ENCODE peak calls at places on chromosomes 2 and 18, in eight cellular contexts. T is HepG2, Y is fibroblast of mammary gland, N is psoas muscle, L is cardiac muscle cell, O is hepatocyte, M is H1, J is tibial artery. F is an unnamed sample.

GRCh38 chr2:222807431-222807830 is 53.4 kb upstream of the ACSL3 start:
- DNase-seq in T (no peak), Y (no peak), N (no peak), L (no peak), O (no peak), M (no peak), J (no peak), F (no peak)

GRCh38 chr2:20217041-20217970 is 7.6 kb downstream of the SDC1 start:
- DNase-seq in T (no peak), Y (no peak), N (no peak), L (no peak), O (no peak), M (no peak), J (no peak), F (peak)

GRCh38 chr2:45771251-45771650 is 119.8 kb downstream of the PRKCE start:
- DNase-seq in T (no peak), Y (peak), N (peak), L (peak), O (peak), M (no peak), J (peak), F (no peak)

GRCh38 chr2:1371066-1371465 is 42.2 kb upstream of the TPO start:
- DNase-seq in T (no peak), Y (no peak), N (no peak), L (no peak), O (no peak), M (no peak), J (no peak), F (no peak)

GRCh38 chr2:188607501-188607900 is 315.8 kb downstream of the GULP1 start:
- DNase-seq in T (no peak), Y (peak), N (no peak), L (peak), O (peak), M (no peak), J (no peak), F (peak)

GRCh38 chr18:46051731-46052461 is 20.2 kb downstream of the PSTPIP2 start:
- DNase-seq in T (peak), Y (peak), N (no peak), L (peak), O (peak), M (no peak), J (no peak), F (peak)

GRCh38 chr2:67561411-67561965 is 164.4 kb downstream of the ETAA1 start:
- DNase-seq in T (no peak), Y (peak), N (peak), L (peak), O (peak), M (no peak), J (peak), F (peak)

GRCh38 chr2:38720613-38721241 is 30.4 kb downstream of the SRSF7 start:
- DNase-seq in T (no peak), Y (peak), N (peak), L (peak), O (peak), M (no peak), J (peak), F (peak)

GRCh38 chr2:191165190-191165643 is 14.4 kb upstream of the STAT4 start:
- DNase-seq in T (peak), Y (peak), N (no peak), L (peak), O (peak), M (no peak), J (no peak), F (peak)

GRCh38 chr2:55901941-55902340 is 21.6 kb downstream of the EFEMP1 start:
- DNase-seq in T (no peak), Y (peak), N (no peak), L (no peak), O (no peak), M (no peak), J (no peak), F (peak)

GRCh38 chr2:17058772-17059402 is 393.3 kb upstream of the CYRIA start:
- DNase-seq in T (no peak), Y (no peak), N (no peak), L (no peak), O (no peak), M (no peak), J (no peak), F (peak)

GRCh38 chr18:55321268-55322175 is 266.5 kb downstream of the TCF4 start:
- DNase-seq in T (no peak), Y (peak), N (peak), L (peak), O (peak), M (no peak), J (peak), F (peak)

GRCh38 chr2:205705511-205706397 is 23.5 kb downstream of the NRP2 start:
- DNase-seq in T (no peak), Y (no peak), N (no peak), L (no peak), O (no peak), M (no peak), J (no peak), F (no peak)

GRCh38 chr18:58785171-58785805 is 79.4 kb upstream of the ZNF532 start:
- DNase-seq in T (no peak), Y (peak), N (no peak), L (peak), O (peak), M (peak), J (peak), F (peak)

GRCh38 chr2:17164550-17164949 is 353.7 kb downstream of the RAD51AP2 start:
- DNase-seq in T (no peak), Y (no peak), N (no peak), L (no peak), O (no peak), M (no peak), J (no peak), F (peak)

GRCh38 chr18:4987452-4988405 is 209.3 kb downstream of the AKAIN1 start:
- DNase-seq in T (no peak), Y (no peak), N (no peak), L (no peak), O (no peak), M (no peak), J (no peak), F (no peak)

GRCh38 chr2:168155680-168156079 is 91.7 kb downstream of the STK39 start:
- DNase-seq in T (no peak), Y (no peak), N (no peak), L (no peak), O (no peak), M (no peak), J (no peak), F (peak)

GRCh38 chr18:60982296-60982695 is 350.9 kb upstream of the CDH20 start:
- DNase-seq in T (no peak), Y (no peak), N (no peak), L (no peak), O (no peak), M (no peak), J (no peak), F (no peak)

GRCh38 chr2:57343391-57344006 is 703.1 kb upstream of the VRK2 start:
- DNase-seq in T (no peak), Y (no peak), N (no peak), L (no peak), O (no peak), M (no peak), J (no peak), F (peak)

GRCh38 chr2:29448238-29448637 is 333.0 kb downstream of the CLIP4 start:
- DNase-seq in T (no peak), Y (no peak), N (no peak), L (no peak), O (no peak), M (no peak), J (no peak), F (peak)

GRCh38 chr2:239559417-239560261 is 158.8 kb upstream of the HDAC4 start:
- DNase-seq in T (no peak), Y (no peak), N (no peak), L (no peak), O (no peak), M (no peak), J (no peak), F (no peak)

GRCh38 chr2:112920923-112921532 is 10.1 kb downstream of the IL37 start:
- DNase-seq in T (no peak), Y (peak), N (no peak), L (no peak), O (no peak), M (no peak), J (no peak), F (peak)

GRCh38 chr18:37318360-37319037 is 247.1 kb downstream of the CELF4 start:
- DNase-seq in T (no peak), Y (no peak), N (no peak), L (no peak), O (no peak), M (no peak), J (no peak), F (no peak)

GRCh38 chr18:37315935-37316334 is 249.7 kb downstream of the CELF4 start:
- DNase-seq in T (no peak), Y (no peak), N (no peak), L (no peak), O (no peak), M (no peak), J (no peak), F (no peak)

GRCh38 chr18:37317486-37317885 is 248.1 kb downstream of the CELF4 start:
- DNase-seq in T (no peak), Y (no peak), N (no peak), L (no peak), O (no peak), M (no peak), J (no peak), F (no peak)

GRCh38 chr18:37316468-37316867 is 249.1 kb downstream of the CELF4 start:
- DNase-seq in T (no peak), Y (no peak), N (no peak), L (no peak), O (no peak), M (no peak), J (no peak), F (no peak)

GRCh38 chr18:37314534-37314933 is 251.1 kb downstream of the CELF4 start:
- DNase-seq in T (no peak), Y (no peak), N (no peak), L (no peak), O (no peak), M (no peak), J (no peak), F (no peak)
- TF ChIP-seq CTCF in T (peak), Y (no peak), N (no peak), L (no peak), O (no peak), M (no peak), J (no peak), F (no peak)

GRCh38 chr18:12278765-12279682 is 24.9 kb downstream of the CIDEA start:
- DNase-seq in T (peak), Y (peak), N (peak), L (peak), O (peak), M (peak), J (peak), F (peak)
- H3K4me3 ChIP-seq in T (peak), Y (peak), N (peak), L (peak), O (no peak), M (peak), J (peak), F (no peak)

GRCh38 chr18:67710639-67711038 is 194.1 kb upstream of the DSEL start:
- DNase-seq in T (peak), Y (peak), N (no peak), L (no peak), O (peak), M (no peak), J (no peak), F (peak)
- TF ChIP-seq CTCF in T (peak), Y (peak), N (no peak), L (peak), O (peak), M (peak), J (no peak), F (peak)

GRCh38 chr2:5725794-5726463 is 33.7 kb downstream of the SOX11 start:
- DNase-seq in T (no peak), Y (no peak), N (no peak), L (peak), O (no peak), M (peak), J (no peak), F (no peak)
- H3K4me3 ChIP-seq in T (no peak), Y (no peak), N (peak), L (peak), O (no peak), M (peak), J (peak), F (no peak)

GRCh38 chr2:51919395-51919794 is 887.5 kb upstream of the NRXN1 start:
- DNase-seq in T (no peak), Y (peak), N (no peak), L (peak), O (no peak), M (no peak), J (no peak), F (peak)

GRCh38 chr2:51921076-51921475 is 889.1 kb upstream of the NRXN1 start:
- DNase-seq in T (no peak), Y (no peak), N (no peak), L (no peak), O (no peak), M (no peak), J (no peak), F (no peak)

GRCh38 chr2:51920509-51920908 is 888.6 kb upstream of the NRXN1 start:
- DNase-seq in T (no peak), Y (no peak), N (no peak), L (no peak), O (no peak), M (no peak), J (no peak), F (no peak)

GRCh38 chr2:51918113-51918512 is 886.2 kb upstream of the NRXN1 start:
- DNase-seq in T (no peak), Y (peak), N (no peak), L (peak), O (no peak), M (no peak), J (no peak), F (peak)
- TF ChIP-seq CTCF in T (no peak), Y (no peak), N (no peak), L (no peak), O (no peak), M (no peak), J (no peak), F (no peak)

DNA sequence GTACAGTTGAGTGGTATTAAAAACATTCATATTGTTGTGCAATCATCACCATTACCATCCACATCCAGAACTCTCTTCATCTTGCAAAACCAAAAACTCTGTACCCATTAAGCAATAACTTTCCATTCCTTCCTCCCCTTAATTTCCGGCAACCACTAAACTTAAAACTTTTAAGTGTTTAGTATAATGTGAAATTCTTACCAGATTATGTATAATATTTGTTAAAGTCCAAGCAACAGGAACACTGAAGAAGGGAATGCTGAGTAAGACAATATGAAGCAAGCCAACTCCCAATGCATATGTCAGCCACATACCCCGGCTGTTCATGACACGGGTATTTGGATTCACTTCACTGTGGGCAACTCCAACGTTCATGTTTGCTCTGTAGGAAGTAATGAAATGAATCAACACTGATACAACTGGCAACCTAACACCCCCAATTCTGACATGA is 1.9 kb downstream of the ORMDL1 start:
- DNase-seq in T (peak), Y (peak), N (no peak), L (peak), O (no peak), M (no peak), J (no peak), F (peak)
- H3K4me3 ChIP-seq in T (peak), Y (peak), N (peak), L (peak), O (peak), M (peak), J (peak), F (peak)

GRCh38 chr18:31506024-31506742 is 8.2 kb downstream of the DSG2 start:
- DNase-seq in T (peak), Y (peak), N (no peak), L (peak), O (no peak), M (no peak), J (no peak), F (peak)
- TF ChIP-seq CTCF in T (peak), Y (peak), N (peak), L (peak), O (peak), M (no peak), J (peak), F (peak)

F was measured in epithelial cell of esophagus.